ENCODE peak calls at places on chromosomes 11 and 22, in six cellular contexts. One of them, this sample, is unnamed.
A peak's percentile ranks its signal among the peaks of the same experiment; 100 is the strongest.

GRCh38 chr11:70544774-70545625 is 146.7 kb downstream of the CTTN start:
- DNase-seq in NCI-H2081 treated with DMSO at 0.1 percent for 48 hours: no peak
- DNase-seq in iris pigment epithelial cell: no peak
- DNase-seq in AG09319: no peak
- DNase-seq in activated CD4-positive, alpha-beta T cell treated with anti-CD3 and anti-CD28 coated beads for 24 hours: no peak
- DNase-seq in choroid plexus epithelial cell: no peak
- DNase-seq in this sample: no peak

GRCh38 chr11:60930394-60930793 is 6.1 kb downstream of the TMEM132A start:
- DNase-seq in iris pigment epithelial cell: no peak
- DNase-seq in NCI-H2081 treated with DMSO at 0.1 percent for 48 hours: no peak
- DNase-seq in AG09319: no peak
- DNase-seq in choroid plexus epithelial cell: no peak
- DNase-seq in activated CD4-positive, alpha-beta T cell treated with anti-CD3 and anti-CD28 coated beads for 24 hours: no peak
- DNase-seq in this sample: no peak

GRCh38 chr22:42010778-42011177 is 12.2 kb downstream of the WBP2NL start:
- DNase-seq in activated CD4-positive, alpha-beta T cell treated with anti-CD3 and anti-CD28 coated beads for 24 hours: no peak
- DNase-seq in NCI-H2081 treated with DMSO at 0.1 percent for 48 hours: no peak
- DNase-seq in AG09319: no peak
- DNase-seq in choroid plexus epithelial cell: no peak
- DNase-seq in iris pigment epithelial cell: no peak
- DNase-seq in this sample: no peak

GRCh38 chr11:15629690-15630321 is 515.1 kb downstream of the INSC start:
- DNase-seq in iris pigment epithelial cell: no peak
- DNase-seq in NCI-H2081 treated with DMSO at 0.1 percent for 48 hours: no peak
- DNase-seq in choroid plexus epithelial cell: peak; percentile 23
- DNase-seq in AG09319: no peak
- DNase-seq in activated CD4-positive, alpha-beta T cell treated with anti-CD3 and anti-CD28 coated beads for 24 hours: no peak
- DNase-seq in this sample: peak; percentile 27

GRCh38 chr11:132450631-132451030 is 1080.2 kb downstream of the NTM start:
- DNase-seq in iris pigment epithelial cell: no peak
- DNase-seq in AG09319: no peak
- DNase-seq in activated CD4-positive, alpha-beta T cell treated with anti-CD3 and anti-CD28 coated beads for 24 hours: no peak
- DNase-seq in NCI-H2081 treated with DMSO at 0.1 percent for 48 hours: no peak
- DNase-seq in choroid plexus epithelial cell: no peak
- DNase-seq in this sample: no peak

GRCh38 chr11:2446590-2447252 is 1.9 kb downstream of the KCNQ1 start:
- DNase-seq in AG09319: no peak
- DNase-seq in activated CD4-positive, alpha-beta T cell treated with anti-CD3 and anti-CD28 coated beads for 24 hours: no peak
- DNase-seq in iris pigment epithelial cell: no peak
- DNase-seq in NCI-H2081 treated with DMSO at 0.1 percent for 48 hours: no peak
- DNase-seq in choroid plexus epithelial cell: no peak
- DNase-seq in this sample: no peak

GRCh38 chr22:47515384-47516125 is 753.1 kb downstream of the TBC1D22A start:
- DNase-seq in AG09319: no peak
- DNase-seq in NCI-H2081 treated with DMSO at 0.1 percent for 48 hours: no peak
- DNase-seq in activated CD4-positive, alpha-beta T cell treated with anti-CD3 and anti-CD28 coated beads for 24 hours: no peak
- DNase-seq in iris pigment epithelial cell: no peak
- DNase-seq in choroid plexus epithelial cell: no peak
- DNase-seq in this sample: no peak

GRCh38 chr11:75554258-75555022 is 7.6 kb upstream of the SERPINH1 start:
- DNase-seq in AG09319: peak; percentile 100
- DNase-seq in NCI-H2081 treated with DMSO at 0.1 percent for 48 hours: no peak
- DNase-seq in iris pigment epithelial cell: peak; percentile 99
- DNase-seq in activated CD4-positive, alpha-beta T cell treated with anti-CD3 and anti-CD28 coated beads for 24 hours: no peak
- DNase-seq in choroid plexus epithelial cell: peak; percentile 100
- DNase-seq in this sample: no peak

GRCh38 chr11:35112846-35113105 is 26.2 kb upstream of the CD44 start:
- DNase-seq in NCI-H2081 treated with DMSO at 0.1 percent for 48 hours: no peak
- DNase-seq in AG09319: no peak
- DNase-seq in iris pigment epithelial cell: no peak
- DNase-seq in choroid plexus epithelial cell: no peak
- DNase-seq in activated CD4-positive, alpha-beta T cell treated with anti-CD3 and anti-CD28 coated beads for 24 hours: no peak
- DNase-seq in this sample: no peak

GRCh38 chr11:77959434-77959833 is 35.0 kb downstream of the INTS4 start:
- DNase-seq in iris pigment epithelial cell: peak; percentile 51
- DNase-seq in AG09319: no peak
- DNase-seq in choroid plexus epithelial cell: peak; percentile 13
- DNase-seq in NCI-H2081 treated with DMSO at 0.1 percent for 48 hours: no peak
- DNase-seq in activated CD4-positive, alpha-beta T cell treated with anti-CD3 and anti-CD28 coated beads for 24 hours: no peak
- DNase-seq in this sample: no peak

GRCh38 chr11:127656266-127656879 is 655.8 kb upstream of the KIRREL3 start:
- DNase-seq in iris pigment epithelial cell: no peak
- DNase-seq in choroid plexus epithelial cell: no peak
- DNase-seq in NCI-H2081 treated with DMSO at 0.1 percent for 48 hours: peak; percentile 80
- DNase-seq in AG09319: no peak
- DNase-seq in activated CD4-positive, alpha-beta T cell treated with anti-CD3 and anti-CD28 coated beads for 24 hours: no peak
- DNase-seq in this sample: no peak

GRCh38 chr22:43993072-43993760 is 30.9 kb upstream of the PARVB start:
- DNase-seq in iris pigment epithelial cell: peak; percentile 47
- DNase-seq in activated CD4-positive, alpha-beta T cell treated with anti-CD3 and anti-CD28 coated beads for 24 hours: peak; percentile 19
- DNase-seq in AG09319: peak; percentile 12
- DNase-seq in choroid plexus epithelial cell: peak; percentile 78
- DNase-seq in NCI-H2081 treated with DMSO at 0.1 percent for 48 hours: no peak
- DNase-seq in this sample: peak; percentile 82

GRCh38 chr11:2529636-2530035 is 84.8 kb downstream of the KCNQ1 start:
- DNase-seq in activated CD4-positive, alpha-beta T cell treated with anti-CD3 and anti-CD28 coated beads for 24 hours: no peak
- DNase-seq in choroid plexus epithelial cell: no peak
- DNase-seq in NCI-H2081 treated with DMSO at 0.1 percent for 48 hours: no peak
- DNase-seq in iris pigment epithelial cell: no peak
- DNase-seq in AG09319: no peak
- DNase-seq in this sample: no peak

GRCh38 chr11:120612363-120613263 is 101.1 kb downstream of the GRIK4 start:
- DNase-seq in choroid plexus epithelial cell: peak; percentile 57
- DNase-seq in activated CD4-positive, alpha-beta T cell treated with anti-CD3 and anti-CD28 coated beads for 24 hours: no peak
- DNase-seq in AG09319: no peak
- DNase-seq in iris pigment epithelial cell: peak; percentile 50
- DNase-seq in NCI-H2081 treated with DMSO at 0.1 percent for 48 hours: no peak
- DNase-seq in this sample: no peak

GRCh38 chr11:76237914-76238313 is 31.6 kb upstream of the WNT11 start:
- DNase-seq in NCI-H2081 treated with DMSO at 0.1 percent for 48 hours: no peak
- DNase-seq in choroid plexus epithelial cell: no peak
- DNase-seq in AG09319: no peak
- DNase-seq in iris pigment epithelial cell: peak; percentile 10
- DNase-seq in activated CD4-positive, alpha-beta T cell treated with anti-CD3 and anti-CD28 coated beads for 24 hours: no peak
- DNase-seq in this sample: peak; percentile 32

GRCh38 chr11:103418014-103418413 is 308.8 kb downstream of the DYNC2H1 start:
- DNase-seq in NCI-H2081 treated with DMSO at 0.1 percent for 48 hours: no peak
- DNase-seq in activated CD4-positive, alpha-beta T cell treated with anti-CD3 and anti-CD28 coated beads for 24 hours: no peak
- DNase-seq in AG09319: no peak
- DNase-seq in iris pigment epithelial cell: no peak
- DNase-seq in choroid plexus epithelial cell: no peak
- DNase-seq in this sample: no peak

GRCh38 chr11:125476721-125477120 is 19.3 kb downstream of the FEZ1 start:
- DNase-seq in AG09319: no peak
- DNase-seq in NCI-H2081 treated with DMSO at 0.1 percent for 48 hours: no peak
- DNase-seq in activated CD4-positive, alpha-beta T cell treated with anti-CD3 and anti-CD28 coated beads for 24 hours: no peak
- DNase-seq in choroid plexus epithelial cell: no peak
- DNase-seq in iris pigment epithelial cell: no peak
- DNase-seq in this sample: no peak

GRCh38 chr11:116869610-116870009 is 32.2 kb upstream of the APOA1 start:
- DNase-seq in iris pigment epithelial cell: no peak
- DNase-seq in AG09319: no peak
- DNase-seq in choroid plexus epithelial cell: no peak
- DNase-seq in activated CD4-positive, alpha-beta T cell treated with anti-CD3 and anti-CD28 coated beads for 24 hours: no peak
- DNase-seq in NCI-H2081 treated with DMSO at 0.1 percent for 48 hours: no peak
- DNase-seq in this sample: no peak

This sample was measured in HEK293T.